ENCODE peak calls at places on chromosomes 13 and 19, in five cellular contexts. One of them, this sample, is unnamed.
A peak's percentile ranks its signal among the peaks of the same experiment; 100 is the strongest.

GRCh38 chr13:99800004-99800403 is 171.6 kb downstream of the ZIC5 start:
- DNase-seq in CD8-positive, alpha-beta memory T cell: no peak
- DNase-seq in ovary: no peak
- DNase-seq in mesendoderm: peak; percentile 25
- DNase-seq in BJ: no peak
- DNase-seq in this sample: no peak

GRCh38 chr13:73849292-73849691 is 284.9 kb downstream of the KLF12 start:
- DNase-seq in CD8-positive, alpha-beta memory T cell: no peak
- DNase-seq in ovary: no peak
- DNase-seq in mesendoderm: peak; percentile 94
- DNase-seq in BJ: no peak
- DNase-seq in this sample: no peak

GRCh38 chr19:41866284-41866683 is 6.2 kb downstream of the RPS19 start:
- DNase-seq in CD8-positive, alpha-beta memory T cell: no peak
- DNase-seq in ovary: no peak
- DNase-seq in mesendoderm: no peak
- DNase-seq in BJ: no peak
- DNase-seq in this sample: no peak

GRCh38 chr13:79365981-79366380 is 40.1 kb downstream of the RBM26 start:
- DNase-seq in CD8-positive, alpha-beta memory T cell: no peak
- DNase-seq in ovary: no peak
- DNase-seq in mesendoderm: no peak
- DNase-seq in BJ: no peak
- DNase-seq in this sample: no peak

GRCh38 chr13:33108620-33109019 is 92.4 kb downstream of the KL start:
- DNase-seq in CD8-positive, alpha-beta memory T cell: no peak
- DNase-seq in ovary: no peak
- DNase-seq in mesendoderm: no peak
- DNase-seq in BJ: peak; percentile 56
- DNase-seq in this sample: no peak

GRCh38 chr13:67966065-67966464 is 735.9 kb upstream of the PCDH9 start:
- DNase-seq in CD8-positive, alpha-beta memory T cell: no peak
- DNase-seq in ovary: no peak
- DNase-seq in mesendoderm: peak; percentile 91
- DNase-seq in BJ: no peak
- DNase-seq in this sample: no peak

GRCh38 chr13:65638572-65639168 is 1591.5 kb downstream of the PCDH9 start:
- DNase-seq in CD8-positive, alpha-beta memory T cell: no peak
- DNase-seq in ovary: no peak
- DNase-seq in mesendoderm: peak; percentile 60
- DNase-seq in BJ: no peak
- DNase-seq in this sample: peak; percentile 8

GRCh38 chr13:27079421-27079958 is 92.1 kb downstream of the USP12 start:
- DNase-seq in CD8-positive, alpha-beta memory T cell: no peak
- DNase-seq in ovary: no peak
- DNase-seq in mesendoderm: peak; percentile 86
- DNase-seq in BJ: peak; percentile 81
- DNase-seq in this sample: peak; percentile 64

GRCh38 chr19:8697671-8698432 is 743 bp downstream of the ACTL9 start:
- DNase-seq in CD8-positive, alpha-beta memory T cell: no peak
- DNase-seq in ovary: no peak
- DNase-seq in mesendoderm: peak; percentile 37
- DNase-seq in BJ: no peak
- DNase-seq in this sample: no peak

GRCh38 chr13:63910406-63910957 is 2494.8 kb upstream of the PCDH20 start:
- DNase-seq in CD8-positive, alpha-beta memory T cell: no peak
- DNase-seq in ovary: no peak
- DNase-seq in mesendoderm: peak; percentile 75
- DNase-seq in BJ: no peak
- DNase-seq in this sample: peak; percentile 5

GRCh38 chr19:7979011-7979410 is 26.4 kb downstream of the ELAVL1 start:
- DNase-seq in CD8-positive, alpha-beta memory T cell: no peak
- DNase-seq in ovary: no peak
- DNase-seq in mesendoderm: no peak
- DNase-seq in BJ: no peak
- DNase-seq in this sample: no peak

GRCh38 chr19:9945319-9945966 is 9.1 kb upstream of the OLFM2 start:
- DNase-seq in CD8-positive, alpha-beta memory T cell: no peak
- DNase-seq in ovary: peak; percentile 94
- DNase-seq in mesendoderm: peak; percentile 51
- DNase-seq in BJ: peak; percentile 100
- DNase-seq in this sample: peak; percentile 100

GRCh38 chr13:77779461-77780272 is 82.2 kb downstream of the SLAIN1 start:
- DNase-seq in CD8-positive, alpha-beta memory T cell: peak; percentile 26
- DNase-seq in ovary: peak; percentile 37
- DNase-seq in mesendoderm: peak; percentile 77
- DNase-seq in BJ: peak; percentile 5
- DNase-seq in this sample: peak; percentile 32

GRCh38 chr19:15894359-15894758 is 3.5 kb downstream of the CYP4F2 start:
- DNase-seq in CD8-positive, alpha-beta memory T cell: no peak
- DNase-seq in ovary: no peak
- DNase-seq in mesendoderm: no peak
- DNase-seq in BJ: no peak
- DNase-seq in this sample: no peak

GRCh38 chr13:47279956-47280355 is 383.1 kb upstream of the HTR2A start:
- DNase-seq in CD8-positive, alpha-beta memory T cell: no peak
- DNase-seq in ovary: no peak
- DNase-seq in mesendoderm: no peak
- DNase-seq in BJ: no peak
- DNase-seq in this sample: no peak

GRCh38 chr19:40592170-40592569 is 9.0 kb upstream of the LTBP4 start:
- DNase-seq in CD8-positive, alpha-beta memory T cell: no peak
- DNase-seq in ovary: no peak
- DNase-seq in mesendoderm: peak; percentile 79
- DNase-seq in BJ: no peak
- DNase-seq in this sample: no peak

GRCh38 chr19:35134601-35135091 is at the start of gene LGI4:
- DNase-seq in CD8-positive, alpha-beta memory T cell: no peak
- DNase-seq in ovary: no peak
- DNase-seq in mesendoderm: no peak
- DNase-seq in BJ: no peak
- DNase-seq in this sample: no peak

GRCh38 chr19:18401580-18402112 is 4.2 kb upstream of the LRRC25 start:
- DNase-seq in CD8-positive, alpha-beta memory T cell: no peak
- DNase-seq in ovary: no peak
- DNase-seq in mesendoderm: peak; percentile 81
- DNase-seq in BJ: no peak
- DNase-seq in this sample: peak; percentile 30

GRCh38 chr13:32455594-32455903 is 27.6 kb upstream of the N4BP2L1 start:
- DNase-seq in CD8-positive, alpha-beta memory T cell: no peak
- DNase-seq in ovary: no peak
- DNase-seq in mesendoderm: no peak
- DNase-seq in BJ: no peak
- DNase-seq in this sample: no peak

GRCh38 chr19:17539288-17540117 is 15.9 kb upstream of the COLGALT1 start:
- DNase-seq in CD8-positive, alpha-beta memory T cell: peak; percentile 95
- DNase-seq in ovary: peak; percentile 100
- DNase-seq in mesendoderm: peak; percentile 98
- DNase-seq in BJ: peak; percentile 69
- DNase-seq in this sample: peak; percentile 78

GRCh38 chr19:18128044-18128443 is 24.9 kb upstream of the PIK3R2 start:
- DNase-seq in CD8-positive, alpha-beta memory T cell: no peak
- DNase-seq in ovary: no peak
- DNase-seq in mesendoderm: no peak
- DNase-seq in BJ: no peak
- DNase-seq in this sample: no peak

GRCh38 chr13:65595881-65596280 is 1634.3 kb downstream of the PCDH9 start:
- DNase-seq in CD8-positive, alpha-beta memory T cell: no peak
- DNase-seq in ovary: no peak
- DNase-seq in mesendoderm: no peak
- DNase-seq in BJ: no peak
- DNase-seq in this sample: no peak

GRCh38 chr13:111893071-111893606 is 173.8 kb upstream of the SOX1 start:
- DNase-seq in CD8-positive, alpha-beta memory T cell: no peak
- DNase-seq in ovary: no peak
- DNase-seq in mesendoderm: peak; percentile 89
- DNase-seq in BJ: no peak
- DNase-seq in this sample: no peak

GRCh38 chr19:35509861-35510625 is 3.4 kb downstream of the DMKN start:
- DNase-seq in CD8-positive, alpha-beta memory T cell: peak; percentile 61
- DNase-seq in ovary: peak; percentile 88
- DNase-seq in mesendoderm: peak; percentile 95
- DNase-seq in BJ: no peak
- DNase-seq in this sample: no peak

GRCh38 chr13:50149932-50150331 is 134.7 kb downstream of the KCNRG start:
- DNase-seq in CD8-positive, alpha-beta memory T cell: no peak
- DNase-seq in ovary: no peak
- DNase-seq in mesendoderm: no peak
- DNase-seq in BJ: no peak
- DNase-seq in this sample: no peak

GRCh38 chr19:43576479-43576878 is 878 bp downstream of the PINLYP start:
- DNase-seq in CD8-positive, alpha-beta memory T cell: no peak
- DNase-seq in ovary: peak; percentile 32
- DNase-seq in mesendoderm: no peak
- DNase-seq in BJ: no peak
- DNase-seq in this sample: no peak

GRCh38 chr13:113598081-113598410 is 13.5 kb downstream of the TFDP1 start:
- DNase-seq in CD8-positive, alpha-beta memory T cell: no peak
- DNase-seq in ovary: no peak
- DNase-seq in mesendoderm: no peak
- DNase-seq in BJ: no peak
- DNase-seq in this sample: no peak

GRCh38 chr19:34962945-34963530 is 991 bp downstream of the ZNF792 start:
- DNase-seq in CD8-positive, alpha-beta memory T cell: no peak
- DNase-seq in ovary: no peak
- DNase-seq in mesendoderm: peak; percentile 69
- DNase-seq in BJ: no peak
- DNase-seq in this sample: no peak

GRCh38 chr19:38266070-38266469 is 1.7 kb downstream of the SPINT2 start:
- DNase-seq in CD8-positive, alpha-beta memory T cell: no peak
- DNase-seq in ovary: no peak
- DNase-seq in mesendoderm: no peak
- DNase-seq in BJ: no peak
- DNase-seq in this sample: no peak

GRCh38 chr13:23450340-23451046 is 17.0 kb upstream of the SACS start:
- DNase-seq in CD8-positive, alpha-beta memory T cell: no peak
- DNase-seq in ovary: no peak
- DNase-seq in mesendoderm: no peak
- DNase-seq in BJ: no peak
- DNase-seq in this sample: no peak

GRCh38 chr13:35727881-35728280 is 251.4 kb upstream of the MAB21L1 start:
- DNase-seq in CD8-positive, alpha-beta memory T cell: no peak
- DNase-seq in ovary: no peak
- DNase-seq in mesendoderm: no peak
- DNase-seq in BJ: no peak
- DNase-seq in this sample: no peak

GRCh38 chr13:79604752-79605151 is 123.8 kb downstream of the NDFIP2 start:
- DNase-seq in CD8-positive, alpha-beta memory T cell: no peak
- DNase-seq in ovary: no peak
- DNase-seq in mesendoderm: peak; percentile 2
- DNase-seq in BJ: no peak
- DNase-seq in this sample: no peak

GRCh38 chr13:90710355-90710754 is 637.1 kb upstream of the MIR17HG start:
- DNase-seq in CD8-positive, alpha-beta memory T cell: no peak
- DNase-seq in ovary: no peak
- DNase-seq in mesendoderm: no peak
- DNase-seq in BJ: no peak
- DNase-seq in this sample: no peak

GRCh38 chr19:3061214-3062161 is 807 bp downstream of the TLE5 start:
- DNase-seq in CD8-positive, alpha-beta memory T cell: peak; percentile 91
- DNase-seq in ovary: peak; percentile 78
- DNase-seq in mesendoderm: no peak
- DNase-seq in BJ: no peak
- DNase-seq in this sample: no peak

GRCh38 chr19:16034958-16035560 is 41.2 kb upstream of the TPM4 start:
- DNase-seq in CD8-positive, alpha-beta memory T cell: no peak
- DNase-seq in ovary: no peak
- DNase-seq in mesendoderm: no peak
- DNase-seq in BJ: no peak
- DNase-seq in this sample: no peak

GRCh38 chr13:101455863-101456262 is 3.4 kb downstream of the ITGBL1 start:
- DNase-seq in CD8-positive, alpha-beta memory T cell: no peak
- DNase-seq in ovary: no peak
- DNase-seq in mesendoderm: peak; percentile 59
- DNase-seq in BJ: peak; percentile 78
- DNase-seq in this sample: peak; percentile 73

GRCh38 chr19:55208880-55209429 is 346 bp downstream of the PTPRH start:
- DNase-seq in CD8-positive, alpha-beta memory T cell: no peak
- DNase-seq in ovary: no peak
- DNase-seq in mesendoderm: no peak
- DNase-seq in BJ: no peak
- DNase-seq in this sample: no peak
- H3K4me3 ChIP-seq in CD8-positive, alpha-beta memory T cell: no peak overlapping the region
- H3K4me3 ChIP-seq in ovary: no peak overlapping the region
- H3K4me3 ChIP-seq in mesendoderm: no peak overlapping the region
- H3K4me3 ChIP-seq in BJ: no peak overlapping the region
- H3K4me3 ChIP-seq in this sample: no peak overlapping the region

GRCh38 chr19:58326501-58326913 is 287 bp upstream of the ZSCAN22 start:
- DNase-seq in CD8-positive, alpha-beta memory T cell: no peak
- DNase-seq in ovary: no peak
- DNase-seq in mesendoderm: no peak
- DNase-seq in BJ: no peak
- DNase-seq in this sample: no peak
- H3K4me3 ChIP-seq in CD8-positive, alpha-beta memory T cell: peak overlapping the region; percentile 97
- H3K4me3 ChIP-seq in ovary: peak overlapping the region; percentile 92
- H3K4me3 ChIP-seq in mesendoderm: peak overlapping the region; percentile 77
- H3K4me3 ChIP-seq in BJ: peak overlapping the region; percentile 68
- H3K4me3 ChIP-seq in this sample: peak overlapping the region; percentile 82

DNA sequence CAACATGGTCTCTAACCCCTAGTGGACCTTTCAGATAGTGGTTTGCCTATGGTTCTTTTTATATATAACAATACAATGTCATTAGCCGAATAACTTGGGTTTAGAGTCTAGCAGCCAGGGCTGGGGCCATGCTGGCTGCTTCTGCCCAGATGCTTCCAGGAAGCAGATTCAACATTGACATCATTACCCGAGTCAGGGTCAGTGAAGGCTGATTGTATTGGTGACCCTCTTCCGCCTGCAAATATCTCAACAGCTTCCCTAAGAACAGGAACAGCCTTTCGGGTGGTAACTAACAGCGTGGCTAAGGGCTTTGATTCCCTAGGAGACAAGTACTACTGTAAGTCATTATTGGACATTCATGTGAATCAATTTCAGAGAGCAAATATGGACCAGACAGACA is 476.4 kb downstream of the UQCRFS1 start:
- DNase-seq in CD8-positive, alpha-beta memory T cell: no peak
- DNase-seq in ovary: no peak
- DNase-seq in mesendoderm: no peak
- DNase-seq in BJ: no peak
- DNase-seq in this sample: no peak
- H3K4me3 ChIP-seq in CD8-positive, alpha-beta memory T cell: no peak overlapping the region
- H3K4me3 ChIP-seq in ovary: no peak overlapping the region
- H3K4me3 ChIP-seq in mesendoderm: no peak overlapping the region
- H3K4me3 ChIP-seq in BJ: no peak overlapping the region
- H3K4me3 ChIP-seq in this sample: no peak overlapping the region

DNA sequence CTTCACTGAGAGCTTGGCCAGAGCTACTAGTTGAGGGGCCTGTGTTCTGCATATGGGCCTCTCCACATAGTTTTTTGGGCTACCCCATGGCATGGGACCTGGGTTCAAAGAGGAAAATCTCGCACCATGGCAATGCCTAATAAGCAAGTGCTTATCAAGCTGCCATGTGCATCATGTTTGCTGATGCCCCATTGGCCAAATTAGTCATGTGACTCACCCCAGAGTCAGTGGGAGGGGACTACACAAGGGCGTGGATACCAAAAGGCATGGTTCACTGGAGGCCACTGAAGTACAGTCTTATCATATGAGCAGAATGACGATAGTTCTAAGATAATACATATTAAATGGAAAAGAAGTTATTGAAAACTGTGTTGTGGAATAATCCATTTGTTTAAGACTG is 214.8 kb downstream of the LMO7 start:
- DNase-seq in CD8-positive, alpha-beta memory T cell: no peak
- DNase-seq in ovary: no peak
- DNase-seq in mesendoderm: no peak
- DNase-seq in BJ: no peak
- DNase-seq in this sample: no peak
- H3K4me3 ChIP-seq in CD8-positive, alpha-beta memory T cell: no peak overlapping the region
- H3K4me3 ChIP-seq in ovary: no peak overlapping the region
- H3K4me3 ChIP-seq in mesendoderm: no peak overlapping the region
- H3K4me3 ChIP-seq in BJ: no peak overlapping the region
- H3K4me3 ChIP-seq in this sample: no peak overlapping the region

This sample was measured in skeletal muscle cell.